ENCODE peak calls at places on chromosomes 4 and X, in four cellular contexts. E is prostate gland, J is H9, Z is bronchial epithelial cell. M is an unnamed sample.

GRCh38 chrX:21996872-21997271 is 35.3 kb upstream of the PHEX start:
- DNase-seq in E (no peak), J (no peak), Z (peak), M (no peak)

GRCh38 chrX:24341795-24342194 is 18.6 kb upstream of the SUPT20HL1 start:
- DNase-seq in E (no peak), Z (peak), J (no peak), M (no peak)

GRCh38 chrX:45479835-45480422 is 279.3 kb upstream of the DIPK2B start:
- DNase-seq in E (no peak), Z (peak), J (no peak), M (no peak)

GRCh38 chr4:16893141-16893571 is 5.3 kb downstream of the LDB2 start:
- DNase-seq in E (no peak), Z (no peak), J (no peak), M (no peak)

GRCh38 chrX:71256051-71256450 is 2.1 kb upstream of the ZMYM3 start:
- DNase-seq in E (no peak), Z (peak), J (no peak), M (no peak)

GRCh38 chr4:94446386-94446785 is 5.4 kb upstream of the PDLIM5 start:
- DNase-seq in E (no peak), J (no peak), Z (peak), M (no peak)

GRCh38 chr4:11720292-11720691 is 291.6 kb upstream of the HS3ST1 start:
- DNase-seq in Z (peak), E (no peak), J (no peak), M (no peak)

GRCh38 chrX:140360284-140360683 is 144.6 kb downstream of the SOX3 start:
- DNase-seq in E (no peak), Z (peak), J (no peak), M (no peak)

GRCh38 chrX:38893441-38893840 is 92.2 kb downstream of the MID1IP1 start:
- DNase-seq in J (no peak), Z (no peak), E (no peak), M (no peak)

GRCh38 chr4:54545663-54546424 is 111.9 kb upstream of the KIT start:
- DNase-seq in J (no peak), Z (peak), E (no peak), M (no peak)

GRCh38 chr4:45120163-45120562 is 393.8 kb upstream of the GNPDA2 start:
- DNase-seq in E (no peak), J (no peak), Z (peak), M (no peak)

GRCh38 chr4:25107827-25108516 is 52.3 kb downstream of the SEPSECS start:
- DNase-seq in J (peak), Z (peak), E (no peak), M (no peak)

GRCh38 chrX:49155243-49155899 is 7.2 kb upstream of the MAGIX start:
- DNase-seq in Z (peak), J (peak), E (peak), M (no peak)

GRCh38 chrX:26373829-26374228 is 157.9 kb downstream of the MAGEB5 start:
- DNase-seq in J (peak), E (no peak), Z (no peak), M (no peak)

GRCh38 chr4:146495277-146495676 is 26.5 kb downstream of the SLC10A7 start:
- DNase-seq in E (no peak), J (no peak), Z (peak), M (no peak)

GRCh38 chr4:182604161-182604591 is 313.0 kb downstream of the DCTD start:
- DNase-seq in E (no peak), J (no peak), Z (peak), M (no peak)

GRCh38 chr4:184293552-184293951 is 75.9 kb upstream of the ENPP6 start:
- DNase-seq in J (no peak), Z (no peak), E (peak), M (no peak)

GRCh38 chr4:138178566-138178965 is 63.6 kb downstream of the SLC7A11 start:
- DNase-seq in Z (peak), E (no peak), J (no peak), M (no peak)

GRCh38 chr4:185740471-185740873 is 71.5 kb downstream of the SORBS2 start:
- DNase-seq in J (no peak), E (no peak), Z (no peak), M (no peak)

GRCh38 chrX:53263597-53264094 is 17.7 kb downstream of the IQSEC2 start:
- DNase-seq in E (no peak), J (no peak), Z (peak), M (no peak)

GRCh38 chr4:8780596-8781368 is 90.9 kb downstream of the HMX1 start:
- DNase-seq in J (no peak), E (no peak), Z (no peak), M (no peak)

GRCh38 chr4:8782135-8782534 is 89.5 kb downstream of the HMX1 start:
- DNase-seq in E (no peak), J (no peak), Z (no peak), M (no peak)

GRCh38 chr4:8783736-8784135 is 87.9 kb downstream of the HMX1 start:
- DNase-seq in J (no peak), E (no peak), Z (no peak), M (no peak)

GRCh38 chr4:8780086-8780485 is 91.6 kb downstream of the HMX1 start:
- DNase-seq in Z (no peak), J (no peak), E (no peak), M (no peak)

DNA sequence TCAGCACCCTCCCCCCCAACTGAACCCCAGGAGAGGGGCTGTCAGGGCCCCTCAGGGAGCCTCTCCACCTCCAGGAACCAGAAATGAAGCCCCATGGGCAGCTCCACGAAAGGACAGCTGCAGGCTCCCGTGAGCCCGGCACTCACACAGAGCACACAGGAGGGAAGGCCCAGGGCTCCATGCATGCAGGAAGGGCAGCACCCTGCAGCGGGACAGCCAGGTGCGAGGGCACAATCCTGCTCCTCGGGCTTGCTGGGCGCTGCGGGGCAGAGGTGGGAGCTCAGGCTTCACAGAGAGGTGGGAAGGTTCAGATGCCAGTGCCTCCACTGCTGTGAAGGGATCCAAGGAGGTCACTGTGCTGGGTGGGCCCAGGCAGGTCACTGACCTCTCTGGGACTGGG is 90.0 kb downstream of the HMX1 start:
- DNase-seq in E (no peak), J (no peak), Z (no peak), M (no peak)
- TF ChIP-seq CTCF in E (no peak), J (no peak), Z (no peak), M (no peak)

GRCh38 chr4:112767386-112767785 is 130.4 kb downstream of the LARP7 start:
- DNase-seq in Z (no peak), J (no peak), E (no peak), M (no peak)

GRCh38 chr4:112770111-112770510 is 133.2 kb downstream of the LARP7 start:
- DNase-seq in E (no peak), J (no peak), Z (no peak), M (no peak)

GRCh38 chr4:112766422-112766821 is 129.5 kb downstream of the LARP7 start:
- DNase-seq in E (no peak), Z (peak), J (no peak), M (no peak)

DNA sequence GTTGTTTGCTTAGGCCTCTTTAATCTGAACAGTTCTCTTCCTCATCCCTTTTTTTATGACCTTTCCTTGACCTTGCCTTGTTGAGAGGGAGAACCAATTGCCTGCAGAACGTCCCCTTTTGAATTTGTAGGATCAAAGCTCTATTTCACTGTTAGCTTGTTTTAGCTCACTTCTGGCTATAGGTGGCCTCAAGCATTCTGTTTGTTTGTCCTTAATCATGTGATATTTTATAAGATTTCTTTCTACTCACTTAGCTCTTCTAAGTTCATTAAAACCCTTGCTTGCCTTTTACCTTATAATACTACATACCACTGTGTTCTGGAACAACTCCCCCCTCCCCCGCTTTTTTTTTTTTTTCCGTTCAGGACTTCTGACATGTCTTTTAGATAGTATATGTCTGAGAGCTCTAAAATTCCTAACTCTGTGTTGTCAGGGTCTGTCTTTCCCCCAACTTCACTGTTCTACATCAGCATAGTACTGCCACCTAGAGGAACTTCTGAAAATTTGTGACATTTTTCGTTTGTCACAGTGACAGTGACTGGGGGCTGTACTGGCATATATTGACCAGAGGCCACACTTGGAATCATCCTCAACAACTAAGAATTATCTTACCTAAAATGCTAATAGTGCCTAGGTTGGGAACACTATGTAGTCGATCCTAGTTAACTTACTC is 128.5 kb downstream of the LARP7 start:
- DNase-seq in J (no peak), E (no peak), Z (peak), M (no peak)
- TF ChIP-seq CTCF in J (peak), E (no peak), Z (peak), M (no peak)

DNA sequence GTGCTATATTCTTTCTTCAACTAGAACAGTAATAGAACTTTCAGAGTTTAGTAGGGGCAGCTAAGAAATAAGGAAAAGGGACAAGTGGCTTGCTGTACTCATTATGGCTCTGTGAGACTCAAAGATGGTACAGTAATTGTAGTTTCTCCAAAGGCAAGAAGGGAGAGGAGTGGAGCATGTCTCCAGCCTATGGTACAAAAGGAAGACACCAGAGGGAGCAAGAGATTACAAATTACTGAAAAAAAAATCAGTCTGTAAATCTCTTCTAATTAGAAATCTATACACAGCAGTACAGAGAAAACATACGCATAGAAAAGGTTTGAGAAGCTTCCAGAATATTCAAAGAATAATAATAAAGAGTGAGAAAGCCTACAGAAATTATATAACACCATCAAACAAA is 61.4 kb downstream of the KLHL4 start:
- DNase-seq in E (no peak), J (no peak), Z (no peak), M (no peak)
- TF ChIP-seq CTCF in E (no peak), J (peak), Z (no peak), M (no peak)

GRCh38 chrX:109475174-109475891 is 6.6 kb downstream of the GUCY2F start:
- DNase-seq in E (peak), Z (peak), J (peak), M (no peak)

GRCh38 chrX:109472939-109473713 is 8.8 kb downstream of the GUCY2F start:
- DNase-seq in Z (peak), J (peak), E (no peak), M (no peak)
- TF ChIP-seq CTCF in Z (no peak), J (peak), E (no peak), M (no peak)

GRCh38 chrX:19007011-19007410 is 23.1 kb upstream of the PHKA2 start:
- DNase-seq in E (no peak), Z (no peak), J (no peak), M (no peak)

GRCh38 chrX:19005909-19006308 is 22.0 kb upstream of the PHKA2 start:
- DNase-seq in J (no peak), E (no peak), Z (no peak), M (no peak)

GRCh38 chrX:19003756-19004155 is 19.8 kb upstream of the PHKA2 start:
- DNase-seq in E (no peak), Z (no peak), J (no peak), M (no peak)

GRCh38 chrX:19007868-19008267 is 24.0 kb upstream of the PHKA2 start:
- DNase-seq in Z (no peak), J (no peak), E (no peak), M (no peak)
- TF ChIP-seq CTCF in Z (no peak), J (no peak), E (no peak), M (no peak)

GRCh38 chr4:48190839-48191238 is 56.8 kb upstream of the TXK start:
- DNase-seq in Z (no peak), J (no peak), E (no peak), M (no peak)
- TF ChIP-seq CTCF in Z (no peak), J (no peak), E (no peak), M (no peak)

GRCh38 chr4:102387552-102388150 is 42.4 kb upstream of the SLC39A8 start:
- DNase-seq in J (no peak), Z (peak), E (no peak), M (no peak)
- TF ChIP-seq CTCF in J (no peak), Z (no peak), E (no peak), M (no peak)

GRCh38 chr4:4358093-4358840 is 28.6 kb upstream of the NSG1 start:
- DNase-seq in Z (no peak), J (no peak), E (no peak), M (no peak)
- TF ChIP-seq CTCF in Z (no peak), J (no peak), E (no peak), M (no peak)

DNA sequence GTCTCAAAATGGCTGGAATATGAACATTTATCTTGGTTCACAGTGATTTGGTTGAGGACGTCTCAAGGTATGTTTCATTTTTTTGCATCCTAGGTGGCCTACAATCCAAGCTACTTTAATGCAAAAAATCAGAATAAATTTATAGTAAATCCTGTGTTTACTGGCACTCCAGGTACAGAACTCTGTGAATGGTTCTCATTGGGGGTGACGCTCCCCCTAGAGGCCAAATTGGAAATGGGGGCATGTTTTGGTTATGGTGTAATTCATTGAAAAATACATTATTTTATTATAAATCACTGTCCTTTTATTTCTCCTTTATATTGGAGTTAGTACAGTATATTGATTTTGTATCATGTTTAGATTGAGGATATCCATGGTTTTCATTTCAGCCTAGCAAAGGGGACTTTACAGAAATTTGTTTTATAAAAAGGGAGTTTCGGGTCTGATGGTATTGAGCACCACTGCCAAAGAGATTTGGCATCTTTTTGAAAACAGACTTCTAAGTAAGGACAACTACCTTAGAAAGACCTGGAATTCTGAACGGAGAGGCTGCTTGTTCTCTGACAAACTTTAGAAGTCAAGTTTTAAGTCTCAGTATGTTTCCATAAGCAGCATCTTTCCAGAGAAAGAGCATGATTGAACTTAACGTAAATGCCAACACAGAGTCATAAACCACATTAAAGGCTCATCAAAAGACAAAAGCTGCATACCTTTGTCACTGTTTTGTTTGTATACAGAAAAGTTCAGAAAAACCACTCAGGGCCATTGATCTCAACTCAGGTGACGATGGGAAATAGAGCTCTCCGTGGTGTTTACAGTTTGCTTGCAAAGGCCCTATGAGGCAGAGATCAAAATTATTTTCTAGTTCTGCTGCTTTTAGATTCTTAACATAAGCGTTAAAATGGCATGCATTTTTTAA is 19.4 kb downstream of the MTM1 start:
- DNase-seq in E (no peak), Z (no peak), J (no peak), M (no peak)
- TF ChIP-seq CTCF in E (peak), Z (no peak), J (peak), M (no peak)

M was measured in omental fat pad.